ENCODE peak calls at places on chromosomes 2 and 18, in four cellular contexts. S is fibroblast of lung, L is endothelial cell of umbilical vein, U is GM23248. W is an unnamed sample. For H3K27me3, the result is how much of the 10 kb centered on the place peaks cover.

GRCh38 chr2:240160291-240161086 is 20.0 kb upstream of the OTOS start:
- DNase-seq in U (no peak), L (no peak), S (no peak), W (no peak)

GRCh38 chr2:29847901-29848300 is 73.5 kb downstream of the ALK start:
- DNase-seq in U (no peak), L (no peak), S (no peak), W (no peak)

GRCh38 chr18:48828713-48829442 is 121.9 kb downstream of the SMAD7 start:
- DNase-seq in S (no peak), U (no peak), L (no peak), W (no peak)

GRCh38 chr2:112751451-112752197 is 12.8 kb downstream of the CKAP2L start:
- DNase-seq in U (no peak), S (peak), L (peak), W (peak)

GRCh38 chr2:192500550-192501200 is 305.9 kb upstream of the TMEFF2 start:
- DNase-seq in S (peak), U (peak), L (no peak), W (peak)

GRCh38 chr2:238166391-238167343 is 7.9 kb downstream of the ERFE start:
- DNase-seq in L (no peak), S (no peak), U (no peak), W (no peak)

GRCh38 chr2:46825958-46826897 is 89.4 kb downstream of the MCFD2 start:
- DNase-seq in S (peak), U (peak), L (no peak), W (peak)

GRCh38 chr2:195475336-195475735 is 181.7 kb upstream of the SLC39A10 start:
- DNase-seq in S (no peak), L (no peak), U (no peak), W (no peak)

GRCh38 chr2:25402477-25402876 is 60.8 kb upstream of the DNMT3A start:
- DNase-seq in U (no peak), L (no peak), S (no peak), W (no peak)

DNA sequence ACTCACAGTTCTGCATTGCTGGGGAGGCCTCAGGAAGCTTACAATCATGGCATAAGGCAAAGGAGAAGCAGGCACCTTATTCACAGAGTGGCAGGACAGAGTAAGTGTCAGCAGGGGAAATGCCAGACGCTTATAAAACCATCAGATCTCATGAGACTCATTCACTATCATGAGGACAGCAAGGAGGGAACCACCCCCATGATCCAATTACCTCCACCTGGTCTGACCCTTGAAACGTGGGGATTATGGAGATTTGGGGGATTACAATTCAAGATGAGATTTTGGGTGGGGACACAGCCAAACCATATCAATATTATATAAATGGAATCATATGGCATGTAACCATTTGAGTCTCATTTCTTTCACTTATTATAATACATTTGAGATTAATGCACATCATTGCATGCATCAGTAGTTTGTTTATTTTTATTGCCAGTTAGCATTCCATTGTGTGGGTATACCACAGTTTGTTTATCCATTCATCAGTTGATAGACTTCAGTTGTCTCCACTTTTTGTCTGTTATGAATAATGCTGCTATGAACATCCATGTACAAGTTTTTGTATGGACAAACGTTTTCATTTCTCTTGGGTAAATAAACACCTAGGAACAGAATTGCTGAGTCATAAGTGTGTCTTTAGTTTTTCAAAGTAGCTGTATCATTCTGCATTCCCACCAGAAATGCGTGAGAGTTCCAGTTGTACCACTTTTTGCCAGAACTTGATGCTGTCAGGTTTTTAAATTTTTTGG is 5.8 kb upstream of the SRBD1 start:
- DNase-seq in L (peak), S (peak), U (peak), W (peak)
- H2AFZ ChIP-seq in L (no peak), S (no peak), U (no peak), W (no peak)

GRCh38 chr2:31334311-31335026 is 80.1 kb downstream of the XDH start:
- DNase-seq in L (no peak), U (peak), S (peak), W (no peak)

GRCh38 chr2:31335921-31336570 is 78.5 kb downstream of the XDH start:
- DNase-seq in L (no peak), S (peak), U (peak), W (peak)

GRCh38 chr2:31339696-31340095 is 74.8 kb downstream of the XDH start:
- DNase-seq in L (no peak), S (no peak), U (no peak), W (no peak)

GRCh38 chr2:31337860-31338259 is 76.7 kb downstream of the XDH start:
- DNase-seq in U (peak), L (no peak), S (peak), W (peak)

DNA sequence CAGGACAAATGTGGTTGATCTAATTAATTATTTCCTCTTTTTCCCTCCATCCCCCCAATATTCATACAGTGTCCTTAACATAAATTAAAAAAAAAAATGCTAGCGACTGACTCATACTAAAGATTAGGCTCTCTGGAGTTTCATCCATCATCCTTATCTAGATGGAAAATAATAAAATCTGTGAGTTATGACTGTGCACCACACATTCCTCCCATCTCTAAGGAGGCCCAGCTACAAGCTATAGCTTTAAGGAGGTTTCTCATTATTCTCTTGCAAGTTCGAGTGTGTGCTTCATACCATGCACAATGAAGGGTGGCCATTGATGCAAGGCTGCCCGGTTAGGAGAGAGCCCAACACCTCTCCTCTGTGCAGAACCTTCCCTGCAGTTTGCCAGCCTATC is 77.3 kb downstream of the XDH start:
- DNase-seq in L (no peak), U (peak), S (peak), W (no peak)
- H3K27ac ChIP-seq in L (no peak), U (peak), S (peak), W (no peak)

GRCh38 chr2:121239471-121239870 is 45.5 kb downstream of the TFCP2L1 start:
- DNase-seq in L (no peak), S (no peak), U (no peak), W (no peak)

GRCh38 chr2:121241466-121241865 is 43.5 kb downstream of the TFCP2L1 start:
- DNase-seq in S (no peak), L (no peak), U (no peak), W (no peak)

GRCh38 chr2:121238828-121239227 is 46.2 kb downstream of the TFCP2L1 start:
- DNase-seq in L (no peak), S (no peak), U (no peak), W (no peak)

GRCh38 chr2:121240436-121240835 is 44.6 kb downstream of the TFCP2L1 start:
- DNase-seq in L (no peak), U (no peak), S (no peak), W (no peak)

DNA sequence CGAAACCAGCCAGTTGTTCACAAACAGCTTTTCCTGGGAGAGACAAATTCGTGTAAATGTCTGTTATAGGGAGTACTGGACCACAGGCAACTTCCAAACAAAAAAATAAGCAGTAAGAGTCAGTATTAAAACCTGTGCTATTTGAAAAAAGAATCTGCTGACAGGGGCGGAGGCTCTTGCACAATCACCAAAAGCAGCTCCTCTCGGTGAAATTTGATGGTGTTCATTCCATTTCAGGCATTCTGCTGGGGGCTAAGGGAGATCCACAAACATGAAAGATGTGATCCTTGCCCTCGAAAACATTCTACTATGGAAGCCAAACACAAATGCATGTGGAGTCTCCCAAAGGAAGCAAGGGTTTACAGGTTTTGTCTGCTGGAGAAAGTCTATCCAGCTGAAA is 45.0 kb downstream of the TFCP2L1 start:
- DNase-seq in L (no peak), U (no peak), S (no peak), W (no peak)
- H3K27me3 ChIP-seq in L (under half), U (under half), S (under half), W (half or more)

DNA sequence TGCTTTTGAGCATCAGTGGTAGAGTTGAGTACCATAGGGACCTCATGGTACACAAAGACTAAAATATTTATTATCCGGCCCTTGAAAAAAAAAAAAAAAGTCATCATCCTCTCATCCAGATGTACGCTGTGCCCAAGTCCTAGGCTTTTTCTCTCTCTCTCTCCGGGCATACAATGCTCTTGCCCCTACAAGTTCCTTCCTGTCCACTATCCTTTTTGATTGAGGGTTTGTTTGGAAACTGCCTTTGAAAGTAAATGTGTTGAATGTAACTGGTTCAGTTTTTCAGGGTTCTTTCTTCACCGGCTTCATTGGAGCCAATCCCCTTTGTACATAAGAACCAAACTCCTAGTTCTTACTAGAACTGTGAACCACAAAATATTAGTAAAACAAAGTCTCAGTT is 130.3 kb downstream of the MGAT5 start:
- DNase-seq in U (no peak), S (no peak), L (no peak), W (no peak)
- H2AFZ ChIP-seq in U (no peak), S (no peak), L (no peak), W (no peak)

DNA sequence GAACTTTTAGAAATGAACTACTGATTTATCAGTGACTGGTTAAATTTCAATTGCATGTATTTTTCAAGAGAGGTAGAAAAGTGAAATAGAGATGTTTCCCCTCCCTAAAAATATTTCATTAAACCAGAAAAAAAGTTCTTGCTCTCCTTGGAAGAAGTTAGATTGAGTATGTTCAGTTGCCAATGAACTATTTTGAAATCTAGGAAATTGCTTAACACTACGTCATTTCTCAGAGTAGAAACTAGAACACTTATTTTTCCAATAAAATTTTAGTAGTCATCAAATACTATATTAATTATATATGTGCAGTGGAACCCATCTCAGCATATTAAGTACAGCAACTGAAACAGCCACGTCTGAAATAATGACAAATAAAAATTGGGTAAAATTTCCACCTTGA is 51.8 kb upstream of the STAT1 start:
- DNase-seq in S (no peak), U (peak), L (no peak), W (no peak)
- H3K27ac ChIP-seq in S (no peak), U (no peak), L (no peak), W (no peak)

GRCh38 chr2:73897934-73898333 is 5.1 kb downstream of the ACTG2 start:
- DNase-seq in S (no peak), L (no peak), U (no peak), W (no peak)
- H3K27me3 ChIP-seq in S (under half), L (under half), U (half or more), W (under half)

GRCh38 chr2:1990724-1991123 is 246.4 kb upstream of the PXDN start:
- DNase-seq in U (peak), L (no peak), S (peak), W (no peak)
- H2AFZ ChIP-seq in U (no peak), L (no peak), S (no peak), W (no peak)

DNA sequence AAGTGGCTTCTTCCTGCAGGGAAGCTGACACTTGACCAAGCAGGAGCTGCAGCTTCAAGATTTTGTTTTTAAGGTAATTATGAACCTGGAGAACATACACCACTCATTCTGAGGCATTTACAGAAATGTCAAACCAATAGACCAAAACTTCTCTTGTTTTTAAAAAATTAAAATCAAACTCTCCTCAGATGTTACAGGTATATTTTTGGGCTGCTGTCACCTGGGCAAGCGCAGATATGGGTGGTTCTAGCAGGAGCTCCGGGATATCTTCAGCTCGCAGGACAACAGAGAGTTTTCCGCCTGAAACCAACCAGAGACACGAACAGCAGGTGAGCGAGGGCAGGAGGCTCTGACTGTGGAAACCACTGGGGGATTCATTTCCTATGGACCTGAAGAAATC is 4.1 kb downstream of the LCT start:
- DNase-seq in S (no peak), L (no peak), U (no peak), W (no peak)
- H3K27ac ChIP-seq in S (no peak), L (no peak), U (no peak), W (no peak)

W was measured in mesenchymal stem cell.